ENCODE peak calls at places on chromosomes 2 and 18, in four cellular contexts. R, X, Y and V are unnamed samples.

GRCh38 chr2:85131116-85131515 is 2.1 kb upstream of the TCF7L1 start:
- DNase-seq in X (peak), R (no peak), Y (peak), V (peak)

GRCh38 chr2:199779589-199779988 is 71.4 kb downstream of the FTCDNL1 start:
- DNase-seq in R (no peak), X (no peak), Y (no peak), V (no peak)

GRCh38 chr2:105052773-105053172 is 14.9 kb downstream of the MRPS9 start:
- DNase-seq in R (no peak), Y (peak), X (no peak), V (no peak)

GRCh38 chr2:159875083-159875482 is 77.1 kb upstream of the CD302 start:
- DNase-seq in X (no peak), R (no peak), Y (no peak), V (no peak)

GRCh38 chr2:228102949-228103348 is 78.5 kb downstream of the SPHKAP start:
- DNase-seq in R (no peak), X (no peak), Y (no peak), V (no peak)

GRCh38 chr2:240127911-240128607 is 8.0 kb downstream of the COPS9 start:
- DNase-seq in R (no peak), X (no peak), Y (no peak), V (no peak)

GRCh38 chr2:8344725-8345124 is 337.1 kb upstream of the ID2 start:
- DNase-seq in Y (no peak), R (no peak), X (no peak), V (no peak)

GRCh38 chr2:161423351-161424178 is 7.5 kb downstream of the TBR1 start:
- DNase-seq in Y (no peak), R (peak), X (no peak), V (peak)

GRCh38 chr2:163610817-163611556 is 124.8 kb downstream of the FIGN start:
- DNase-seq in Y (peak), R (no peak), X (peak), V (peak)

GRCh38 chr18:46215902-46216723 is 111.9 kb downstream of the HAUS1 start:
- DNase-seq in Y (no peak), X (no peak), R (no peak), V (no peak)

GRCh38 chr2:10765461-10765860 is 44.0 kb downstream of the ATP6V1C2 start:
- DNase-seq in X (no peak), R (no peak), Y (no peak), V (no peak)

GRCh38 chr2:109129356-109129920 is 433 bp downstream of the SH3RF3 start:
- DNase-seq in R (peak), X (no peak), Y (peak), V (peak)

GRCh38 chr18:35432565-35433001 is 55.4 kb upstream of the ZNF396 start:
- DNase-seq in Y (peak), R (no peak), X (no peak), V (no peak)

GRCh38 chr2:98489971-98490962 is 45.6 kb downstream of the INPP4A start:
- DNase-seq in X (no peak), Y (no peak), R (no peak), V (no peak)

GRCh38 chr2:205646680-205647079 is 35.6 kb upstream of the NRP2 start:
- DNase-seq in X (no peak), Y (no peak), R (no peak), V (no peak)

GRCh38 chr2:237968048-237968862 is 1.4 kb downstream of the UBE2F start:
- DNase-seq in X (peak), Y (peak), R (peak), V (peak)

GRCh38 chr2:109453596-109453995 is 160.2 kb downstream of the SEPTIN10 start:
- DNase-seq in Y (no peak), X (no peak), R (no peak), V (no peak)

GRCh38 chr2:228444156-228444555 is 262.7 kb upstream of the SPHKAP start:
- DNase-seq in X (no peak), Y (no peak), R (no peak), V (no peak)

GRCh38 chr2:60530660-60531276 is 22.7 kb downstream of the BCL11A start:
- DNase-seq in X (no peak), Y (no peak), R (no peak), V (no peak)

GRCh38 chr2:160232905-160233475 is 32.9 kb upstream of the ITGB6 start:
- DNase-seq in X (no peak), R (no peak), Y (no peak), V (no peak)

GRCh38 chr2:67854798-67855197 is 208.0 kb downstream of the C1D start:
- DNase-seq in X (peak), Y (no peak), R (no peak), V (no peak)